ENCODE peak calls at places on chromosomes 6 and 20, in six cellular contexts. J, G, P, T, B and C are unnamed samples.

GRCh38 chr6:148565931-148566663 is 180.7 kb upstream of the UST start:
- DNase-seq in B (no peak), G (no peak), J (peak), P (no peak), T (peak), C (no peak)

GRCh38 chr6:158521759-158522158 is 38.1 kb upstream of the TMEM181 start:
- DNase-seq in P (no peak), G (no peak), B (no peak), T (no peak), J (no peak), C (no peak)

GRCh38 chr20:34579936-34580587 is 21.5 kb downstream of the MAP1LC3A start:
- DNase-seq in J (peak), B (no peak), P (no peak), T (peak), G (no peak), C (no peak)

GRCh38 chr6:15947436-15947835 is 181.4 kb upstream of the MYLIP start:
- DNase-seq in B (no peak), J (no peak), T (no peak), P (no peak), G (no peak), C (no peak)

GRCh38 chr20:62962221-62962879 is 9.8 kb downstream of the SLC17A9 start:
- DNase-seq in B (no peak), P (no peak), T (no peak), G (no peak), J (no peak), C (no peak)

GRCh38 chr20:21396045-21396893 is 1.1 kb downstream of the NKX2-4 start:
- DNase-seq in J (no peak), P (peak), G (no peak), T (no peak), B (peak), C (peak)

GRCh38 chr20:22590662-22591061 is 6.3 kb upstream of the FOXA2 start:
- DNase-seq in T (no peak), P (peak), B (no peak), G (no peak), J (no peak), C (no peak)

GRCh38 chr6:33688006-33688405 is 23.5 kb downstream of the UQCC2 start:
- DNase-seq in G (no peak), B (no peak), J (no peak), T (no peak), P (no peak), C (no peak)

GRCh38 chr6:43838276-43839036 is 68.4 kb downstream of the VEGFA start:
- DNase-seq in J (no peak), T (peak), G (peak), B (no peak), P (peak), C (no peak)

GRCh38 chr6:161744211-161745067 is 470.6 kb upstream of the AGPAT4 start:
- DNase-seq in T (no peak), G (no peak), J (no peak), B (no peak), P (no peak), C (no peak)

GRCh38 chr6:154602708-154603107 is 92.2 kb upstream of the CNKSR3 start:
- DNase-seq in T (no peak), J (no peak), B (no peak), P (no peak), G (no peak), C (no peak)

GRCh38 chr20:39108746-39109145 is 146.6 kb downstream of the DHX35 start:
- DNase-seq in B (no peak), P (no peak), T (no peak), G (no peak), J (no peak), C (no peak)

GRCh38 chr20:35611482-35611881 is 4.1 kb upstream of the SPAG4 start:
- DNase-seq in P (no peak), T (no peak), J (no peak), B (no peak), G (no peak), C (no peak)

GRCh38 chr6:117545161-117545595 is 57.1 kb downstream of the GOPC start:
- DNase-seq in B (no peak), T (peak), J (peak), P (no peak), G (no peak), C (no peak)

GRCh38 chr6:8574749-8575468 is 139.6 kb upstream of the SLC35B3 start:
- DNase-seq in P (no peak), J (no peak), B (no peak), T (no peak), G (no peak), C (no peak)

GRCh38 chr6:166940643-166941068 is 15.7 kb downstream of the RNASET2 start:
- DNase-seq in B (peak), P (no peak), T (peak), J (no peak), G (no peak), C (no peak)

GRCh38 chr20:51876511-51876910 is 74.2 kb upstream of the SALL4 start:
- DNase-seq in P (no peak), J (no peak), T (no peak), B (no peak), G (no peak), C (no peak)

GRCh38 chr6:43973351-43973750 is 153.9 kb downstream of the MRPL14 start:
- DNase-seq in G (no peak), P (no peak), T (no peak), B (no peak), J (no peak), C (no peak)

GRCh38 chr6:161578478-161578877 is 304.6 kb upstream of the AGPAT4 start:
- DNase-seq in J (no peak), G (no peak), B (no peak), P (no peak), T (no peak), C (peak)

GRCh38 chr20:42763015-42763414 is 426.7 kb downstream of the PTPRT start:
- DNase-seq in B (no peak), G (no peak), P (no peak), T (no peak), J (no peak), C (no peak)

GRCh38 chr6:4319992-4320683 is 184.8 kb upstream of the ECI2 start:
- DNase-seq in J (no peak), P (no peak), B (no peak), T (peak), G (no peak), C (no peak)

GRCh38 chr6:42020967-42021366 is 29.4 kb upstream of the TAF8 start:
- DNase-seq in P (no peak), J (no peak), T (no peak), G (no peak), B (no peak), C (no peak)

GRCh38 chr6:3997144-3997770 is 81.7 kb downstream of the FAM217A start:
- DNase-seq in T (no peak), G (no peak), J (no peak), B (no peak), P (peak), C (no peak)

GRCh38 chr6:108606130-108606797 is 45.5 kb downstream of the FOXO3 start:
- DNase-seq in P (no peak), G (no peak), T (no peak), B (no peak), J (no peak), C (no peak)

GRCh38 chr20:17634666-17635319 is 47.2 kb downstream of the RRBP1 start:
- DNase-seq in J (no peak), T (no peak), G (no peak), B (no peak), P (no peak), C (no peak)

GRCh38 chr20:41657655-41658054 is 39.5 kb upstream of the CHD6 start:
- DNase-seq in T (no peak), G (no peak), J (no peak), B (no peak), P (no peak), C (no peak)

GRCh38 chr20:58810116-58810878 is 40.4 kb downstream of the GNAS-AS1 start:
- DNase-seq in T (no peak), P (no peak), G (no peak), J (no peak), B (no peak), C (no peak)

GRCh38 chr6:20606831-20607230 is 72.6 kb downstream of the CDKAL1 start:
- DNase-seq in T (no peak), G (no peak), P (no peak), J (no peak), B (no peak), C (no peak)

GRCh38 chr6:31356216-31356945 is 598 bp downstream of the HLA-B start:
- DNase-seq in T (no peak), G (no peak), P (peak), J (no peak), B (no peak), C (peak)

GRCh38 chr6:142822383-142822782 is 122.6 kb downstream of the HIVEP2 start:
- DNase-seq in P (no peak), J (no peak), G (no peak), B (no peak), T (no peak), C (no peak)

GRCh38 chr6:19578489-19578888 is 258.7 kb upstream of the ID4 start:
- DNase-seq in B (no peak), G (no peak), P (no peak), T (no peak), J (no peak), C (no peak)

GRCh38 chr20:46651091-46651962 is at the start of gene SLC13A3:
- DNase-seq in T (no peak), J (no peak), B (no peak), P (peak), G (peak), C (no peak)

GRCh38 chr6:120141601-120142000 is 792.0 kb upstream of the MAN1A1 start:
- DNase-seq in G (no peak), J (no peak), P (peak), T (no peak), B (no peak), C (no peak)

GRCh38 chr20:2652724-2653510 is 485 bp downstream of the NOP56 start:
- DNase-seq in T (no peak), G (peak), B (no peak), J (peak), P (peak), C (no peak)

GRCh38 chr6:139977887-139978332 is 603.5 kb upstream of the CITED2 start:
- DNase-seq in J (peak), B (no peak), P (no peak), G (no peak), T (peak), C (no peak)

GRCh38 chr6:168558686-168559085 is 117.7 kb downstream of the SMOC2 start:
- DNase-seq in T (no peak), B (no peak), G (no peak), P (no peak), J (no peak), C (no peak)

GRCh38 chr6:35601331-35602132 is 87.2 kb downstream of the FKBP5 start:
- DNase-seq in J (no peak), T (peak), P (peak), G (peak), B (peak), C (peak)

GRCh38 chr20:9177278-9177677 is 108.4 kb downstream of the PLCB4 start:
- DNase-seq in G (no peak), T (no peak), P (no peak), B (no peak), J (no peak), C (no peak)

GRCh38 chr20:9185511-9185910 is 116.6 kb downstream of the PLCB4 start:
- DNase-seq in T (no peak), J (no peak), G (no peak), P (no peak), B (no peak), C (no peak)

GRCh38 chr20:9179193-9179802 is 110.4 kb downstream of the PLCB4 start:
- DNase-seq in B (no peak), J (no peak), G (no peak), P (peak), T (no peak), C (no peak)

GRCh38 chr20:9180480-9181257 is 111.8 kb downstream of the PLCB4 start:
- DNase-seq in P (peak), J (no peak), T (no peak), G (no peak), B (no peak), C (no peak)

GRCh38 chr20:9179867-9180266 is 111.0 kb downstream of the PLCB4 start:
- DNase-seq in G (no peak), B (no peak), J (no peak), T (no peak), P (no peak), C (no peak)
- H3K27ac ChIP-seq in G (no peak), B (no peak), J (no peak), T (no peak), P (peak), C (no peak)

GRCh38 chr6:106558364-106558763 is 70.9 kb downstream of the RTN4IP1 start:
- DNase-seq in P (no peak), G (no peak), B (no peak), T (no peak), J (no peak), C (no peak)

GRCh38 chr6:106564476-106564875 is 64.8 kb downstream of the RTN4IP1 start:
- DNase-seq in P (peak), J (no peak), T (no peak), G (no peak), B (no peak), C (no peak)

GRCh38 chr6:106560966-106561740 is 68.1 kb downstream of the RTN4IP1 start:
- DNase-seq in T (no peak), J (no peak), B (no peak), G (no peak), P (no peak), C (no peak)

GRCh38 chr6:106563614-106564013 is 65.7 kb downstream of the RTN4IP1 start:
- DNase-seq in T (no peak), P (no peak), G (no peak), B (no peak), J (no peak), C (no peak)

GRCh38 chr6:106562001-106562400 is 67.3 kb downstream of the RTN4IP1 start:
- DNase-seq in T (no peak), G (no peak), B (no peak), P (no peak), J (no peak), C (no peak)
- H3K27ac ChIP-seq in T (peak), G (no peak), B (no peak), P (no peak), J (peak), C (no peak)

GRCh38 chr20:4812641-4813075 is 90.9 kb downstream of the PRND start:
- DNase-seq in J (no peak), G (no peak), T (no peak), P (no peak), B (peak), C (no peak)

GRCh38 chr20:4814696-4815252 is 93.1 kb downstream of the PRND start:
- DNase-seq in P (no peak), B (no peak), J (no peak), T (no peak), G (no peak), C (peak)

GRCh38 chr20:4815618-4816017 is 93.9 kb downstream of the PRND start:
- DNase-seq in T (no peak), G (no peak), B (no peak), P (no peak), J (no peak), C (no peak)

GRCh38 chr20:4813076-4813838 is 91.5 kb downstream of the PRND start:
- DNase-seq in G (no peak), T (no peak), P (no peak), B (peak), J (no peak), C (no peak)

GRCh38 chr20:4813839-4814695 is 92.4 kb downstream of the PRND start:
- DNase-seq in T (no peak), P (peak), B (peak), G (no peak), J (no peak), C (peak)
- H3K27ac ChIP-seq in T (no peak), P (peak), B (peak), G (no peak), J (no peak), C (peak)

DNA sequence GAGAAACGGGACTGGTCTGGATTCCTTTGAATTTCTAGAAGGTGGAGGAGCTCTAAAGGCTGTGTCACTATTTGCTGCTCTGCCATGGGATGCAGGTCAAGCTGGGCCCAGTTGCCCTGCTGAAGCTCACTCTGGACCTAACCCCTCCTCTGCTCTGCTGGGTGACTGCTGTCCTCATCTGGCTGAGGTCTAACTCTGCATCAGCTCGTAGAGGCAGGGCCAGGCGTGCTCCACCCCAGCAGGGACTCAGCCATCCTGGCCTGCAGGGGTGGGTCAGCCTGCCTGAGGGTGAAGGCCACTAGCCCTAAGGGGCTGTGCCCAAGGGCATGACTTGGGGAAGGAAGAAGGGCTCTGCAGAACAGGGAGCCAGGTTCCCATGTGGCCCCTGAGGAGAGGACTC is 852 bp downstream of the CST4 start:
- DNase-seq in T (no peak), B (peak), G (no peak), P (no peak), J (no peak), C (no peak)
- H3K27ac ChIP-seq in T (no peak), B (no peak), G (no peak), P (no peak), J (no peak), C (no peak)

DNA sequence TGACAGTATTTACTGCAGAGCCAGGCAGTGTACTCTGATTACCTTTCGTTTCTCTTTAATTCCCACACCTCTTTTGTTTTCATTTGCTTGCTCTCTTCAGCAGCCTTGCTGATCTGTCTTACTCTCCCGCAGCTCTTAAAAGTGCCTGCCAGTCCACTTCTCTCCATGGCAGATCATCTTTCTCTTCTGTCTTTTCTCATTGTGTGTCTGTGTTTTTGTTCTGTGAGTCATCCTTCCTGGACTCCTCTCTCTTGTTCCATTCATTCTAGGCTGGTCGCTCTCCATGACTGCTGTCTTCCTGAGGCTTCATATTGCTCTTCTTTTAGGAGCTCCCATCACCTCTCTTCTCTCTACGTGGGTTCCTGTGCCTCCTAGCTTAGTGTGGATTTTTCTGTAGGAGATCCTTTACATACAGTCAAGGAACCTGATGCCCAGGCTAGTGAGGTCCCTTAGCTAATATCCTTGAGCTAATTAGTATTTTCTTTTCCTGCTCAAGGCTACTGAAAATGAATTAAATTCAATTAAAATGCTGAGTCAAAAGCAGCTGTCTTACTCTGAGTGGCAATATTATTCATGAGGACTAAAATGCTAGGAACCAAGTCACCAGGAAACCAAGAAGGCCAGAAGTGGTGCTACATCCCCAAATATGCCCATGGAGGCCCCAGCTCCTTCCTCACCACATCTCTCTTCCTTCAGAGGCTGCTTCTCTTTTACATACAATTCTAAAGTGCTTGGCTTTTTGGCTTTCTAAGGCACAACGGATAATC is 86.1 kb downstream of the SLX4IP start:
- DNase-seq in P (no peak), B (no peak), G (no peak), J (no peak), T (no peak), C (no peak)
- H3K27ac ChIP-seq in P (no peak), B (no peak), G (no peak), J (peak), T (no peak), C (no peak)

GRCh38 chr6:6897140-6897539 is 210.6 kb upstream of the RREB1 start:
- DNase-seq in T (no peak), J (no peak), B (no peak), P (no peak), G (no peak), C (no peak)

GRCh38 chr6:6905961-6906518 is 201.7 kb upstream of the RREB1 start:
- DNase-seq in B (no peak), T (no peak), G (peak), J (no peak), P (no peak), C (no peak)

GRCh38 chr6:6900566-6901204 is 207.1 kb upstream of the RREB1 start:
- DNase-seq in G (no peak), P (no peak), B (no peak), T (no peak), J (no peak), C (no peak)

GRCh38 chr6:6901945-6902344 is 205.8 kb upstream of the RREB1 start:
- DNase-seq in P (no peak), T (no peak), G (no peak), J (no peak), B (no peak), C (no peak)

DNA sequence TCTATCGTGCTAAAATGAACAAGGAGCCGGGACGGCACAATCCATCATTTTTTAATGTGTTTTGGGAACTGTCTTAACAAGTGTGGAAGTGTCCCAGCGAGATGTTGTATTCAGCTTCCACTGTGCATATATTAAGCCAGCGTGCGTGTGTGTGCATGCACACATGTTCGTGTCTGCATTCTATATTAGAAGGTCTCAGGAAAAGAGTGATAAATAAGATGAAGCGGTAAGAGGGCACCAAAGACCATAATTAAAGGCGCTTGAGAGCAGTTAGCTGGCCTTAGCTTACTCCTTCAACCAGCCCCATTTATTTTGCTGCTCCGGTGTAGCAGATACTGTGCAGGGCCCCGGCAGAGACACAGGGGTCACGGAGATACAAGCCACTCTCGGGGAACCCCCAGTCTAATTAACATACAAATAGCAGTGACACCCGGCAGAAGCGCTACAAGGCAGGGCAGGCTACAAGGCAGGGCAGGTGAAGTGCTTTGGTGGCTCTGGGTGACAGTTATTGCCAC is 206.5 kb upstream of the RREB1 start:
- DNase-seq in B (no peak), G (peak), J (no peak), T (no peak), P (no peak), C (no peak)
- H3K27ac ChIP-seq in B (no peak), G (no peak), J (peak), T (no peak), P (no peak), C (no peak)